ENCODE peak calls at places on chromosomes 12 and 14, in seven cellular contexts. One of them, this sample, is unnamed.

GRCh38 chr12:49527361-49528130 is 11.3 kb upstream of the KCNH3 start:
- DNase-seq in ascending aorta: no peak
- DNase-seq in endodermal cell: no peak
- DNase-seq in foreskin fibroblast: no peak
- DNase-seq in uterus: no peak
- DNase-seq in OCI-LY7: no peak
- DNase-seq in heart right ventricle: no peak
- DNase-seq in this sample: no peak

GRCh38 chr12:63913929-63914328 is 69.4 kb downstream of the SRGAP1 start:
- DNase-seq in ascending aorta: no peak
- DNase-seq in endodermal cell: no peak
- DNase-seq in foreskin fibroblast: no peak
- DNase-seq in uterus: no peak
- DNase-seq in OCI-LY7: no peak
- DNase-seq in heart right ventricle: no peak
- DNase-seq in this sample: no peak

GRCh38 chr14:23121401-23121800 is 2.3 kb upstream of the CEBPE start:
- DNase-seq in ascending aorta: no peak
- DNase-seq in endodermal cell: peak; percentile 69
- DNase-seq in foreskin fibroblast: peak; percentile 57
- DNase-seq in uterus: peak; percentile 74
- DNase-seq in OCI-LY7: peak; percentile 83
- DNase-seq in heart right ventricle: no peak
- DNase-seq in this sample: peak; percentile 41

GRCh38 chr12:12735301-12735700 is 18.1 kb downstream of the CDKN1B start:
- DNase-seq in ascending aorta: no peak
- DNase-seq in endodermal cell: peak; percentile 35
- DNase-seq in foreskin fibroblast: peak; percentile 58
- DNase-seq in uterus: no peak
- DNase-seq in OCI-LY7: no peak
- DNase-seq in heart right ventricle: no peak
- DNase-seq in this sample: no peak

GRCh38 chr12:24840046-24840800 is 108.7 kb downstream of the BCAT1 start:
- DNase-seq in ascending aorta: no peak
- DNase-seq in endodermal cell: no peak
- DNase-seq in foreskin fibroblast: peak; percentile 61
- DNase-seq in uterus: no peak
- DNase-seq in OCI-LY7: no peak
- DNase-seq in heart right ventricle: no peak
- DNase-seq in this sample: no peak

GRCh38 chr14:64500088-64500487 is 3.5 kb downstream of the ZBTB25 start:
- DNase-seq in ascending aorta: no peak
- DNase-seq in endodermal cell: no peak
- DNase-seq in foreskin fibroblast: peak; percentile 23
- DNase-seq in uterus: no peak
- DNase-seq in OCI-LY7: no peak
- DNase-seq in heart right ventricle: no peak
- DNase-seq in this sample: no peak

GRCh38 chr14:65369560-65369959 is 43.0 kb upstream of the FUT8 start:
- DNase-seq in ascending aorta: no peak
- DNase-seq in endodermal cell: no peak
- DNase-seq in foreskin fibroblast: no peak
- DNase-seq in uterus: no peak
- DNase-seq in OCI-LY7: no peak
- DNase-seq in heart right ventricle: no peak
- DNase-seq in this sample: no peak

GRCh38 chr14:67485501-67486095 is 2.9 kb downstream of the TMEM229B start:
- DNase-seq in ascending aorta: no peak
- DNase-seq in endodermal cell: peak; percentile 73
- DNase-seq in foreskin fibroblast: no peak
- DNase-seq in uterus: no peak
- DNase-seq in OCI-LY7: no peak
- DNase-seq in heart right ventricle: no peak
- DNase-seq in this sample: no peak

GRCh38 chr12:31324845-31325523 is 966 bp downstream of the SINHCAF start:
- DNase-seq in ascending aorta: peak; percentile 9
- DNase-seq in endodermal cell: peak; percentile 82
- DNase-seq in foreskin fibroblast: peak; percentile 80
- DNase-seq in uterus: peak; percentile 59
- DNase-seq in OCI-LY7: peak; percentile 71
- DNase-seq in heart right ventricle: peak; percentile 52
- DNase-seq in this sample: no peak

GRCh38 chr12:105228494-105228893 is 7.5 kb downstream of the APPL2 start:
- DNase-seq in ascending aorta: no peak
- DNase-seq in endodermal cell: no peak
- DNase-seq in foreskin fibroblast: peak; percentile 89
- DNase-seq in uterus: no peak
- DNase-seq in OCI-LY7: no peak
- DNase-seq in heart right ventricle: no peak
- DNase-seq in this sample: no peak

GRCh38 chr12:93841671-93842070 is 164.5 kb downstream of the CRADD start:
- DNase-seq in ascending aorta: no peak
- DNase-seq in endodermal cell: no peak
- DNase-seq in foreskin fibroblast: no peak
- DNase-seq in uterus: no peak
- DNase-seq in OCI-LY7: no peak
- DNase-seq in heart right ventricle: no peak
- DNase-seq in this sample: no peak

GRCh38 chr14:93332032-93332852 is 594 bp downstream of the BTBD7 start:
- DNase-seq in ascending aorta: no peak
- DNase-seq in endodermal cell: peak; percentile 86
- DNase-seq in foreskin fibroblast: peak; percentile 70
- DNase-seq in uterus: peak; percentile 47
- DNase-seq in OCI-LY7: peak; percentile 69
- DNase-seq in heart right ventricle: peak; percentile 70
- DNase-seq in this sample: no peak

GRCh38 chr14:101870273-101870939 is 94.0 kb upstream of the DYNC1H1 start:
- DNase-seq in ascending aorta: no peak
- DNase-seq in endodermal cell: no peak
- DNase-seq in foreskin fibroblast: no peak
- DNase-seq in uterus: no peak
- DNase-seq in OCI-LY7: no peak
- DNase-seq in heart right ventricle: no peak
- DNase-seq in this sample: no peak

GRCh38 chr12:25558566-25558965 is 5.5 kb upstream of the LMNTD1 start:
- DNase-seq in ascending aorta: no peak
- DNase-seq in endodermal cell: no peak
- DNase-seq in foreskin fibroblast: peak; percentile 12
- DNase-seq in uterus: no peak
- DNase-seq in OCI-LY7: no peak
- DNase-seq in heart right ventricle: no peak
- DNase-seq in this sample: no peak

GRCh38 chr14:47227051-47227600 is 448.3 kb downstream of the MDGA2 start:
- DNase-seq in ascending aorta: no peak
- DNase-seq in endodermal cell: no peak
- DNase-seq in foreskin fibroblast: no peak
- DNase-seq in uterus: no peak
- DNase-seq in OCI-LY7: no peak
- DNase-seq in heart right ventricle: no peak
- DNase-seq in this sample: no peak

GRCh38 chr12:94638521-94638920 is 11.8 kb downstream of the TMCC3 start:
- DNase-seq in ascending aorta: no peak
- DNase-seq in endodermal cell: no peak
- DNase-seq in foreskin fibroblast: no peak
- DNase-seq in uterus: no peak
- DNase-seq in OCI-LY7: no peak
- DNase-seq in heart right ventricle: no peak
- DNase-seq in this sample: no peak

DNA sequence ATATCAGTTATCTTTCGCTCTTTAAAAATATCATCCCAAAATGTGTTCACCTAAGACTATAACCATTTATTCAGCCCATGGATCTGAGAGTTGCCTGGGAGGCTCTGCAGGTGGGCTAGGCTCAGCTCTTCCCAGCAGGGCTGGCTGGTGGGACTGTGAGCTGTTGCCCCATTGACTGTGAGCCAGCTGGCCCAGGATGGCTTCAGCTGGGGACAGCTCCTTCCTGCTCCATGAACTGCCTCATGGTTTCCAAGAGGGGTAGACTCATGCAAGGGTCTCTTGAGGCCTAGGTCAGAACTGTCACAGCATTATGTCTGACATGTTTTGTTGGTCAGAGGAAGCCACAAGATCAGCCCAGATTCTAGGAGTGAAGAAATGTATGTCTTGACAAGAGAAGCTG is 114.1 kb upstream of the E2F7 start:
- DNase-seq in ascending aorta: no peak
- DNase-seq in endodermal cell: peak; percentile 62
- DNase-seq in foreskin fibroblast: no peak
- DNase-seq in uterus: no peak
- DNase-seq in OCI-LY7: no peak
- DNase-seq in heart right ventricle: no peak
- DNase-seq in this sample: no peak
- H3K4me3 ChIP-seq in ascending aorta: no peak overlapping the region
- H3K4me3 ChIP-seq in endodermal cell: no peak overlapping the region
- H3K4me3 ChIP-seq in foreskin fibroblast: no peak overlapping the region
- H3K4me3 ChIP-seq in uterus: no peak overlapping the region
- H3K4me3 ChIP-seq in OCI-LY7: no peak overlapping the region
- H3K4me3 ChIP-seq in heart right ventricle: no peak overlapping the region
- H3K4me3 ChIP-seq in this sample: no peak overlapping the region

GRCh38 chr14:95445161-95445560 is 71.3 kb downstream of the SYNE3 start:
- DNase-seq in ascending aorta: no peak
- DNase-seq in endodermal cell: no peak
- DNase-seq in foreskin fibroblast: peak; percentile 24
- DNase-seq in uterus: no peak
- DNase-seq in OCI-LY7: no peak
- DNase-seq in heart right ventricle: no peak
- DNase-seq in this sample: no peak

GRCh38 chr14:95444132-95445129 is 72.0 kb downstream of the SYNE3 start:
- DNase-seq in ascending aorta: no peak
- DNase-seq in endodermal cell: no peak
- DNase-seq in foreskin fibroblast: no peak
- DNase-seq in uterus: no peak
- DNase-seq in OCI-LY7: peak; percentile 41
- DNase-seq in heart right ventricle: no peak
- DNase-seq in this sample: no peak

GRCh38 chr14:95445676-95446075 is 70.8 kb downstream of the SYNE3 start:
- DNase-seq in ascending aorta: no peak
- DNase-seq in endodermal cell: no peak
- DNase-seq in foreskin fibroblast: no peak
- DNase-seq in uterus: no peak
- DNase-seq in OCI-LY7: no peak
- DNase-seq in heart right ventricle: no peak
- DNase-seq in this sample: no peak

GRCh38 chr14:95449131-95449530 is 67.3 kb downstream of the SYNE3 start:
- DNase-seq in ascending aorta: no peak
- DNase-seq in endodermal cell: no peak
- DNase-seq in foreskin fibroblast: no peak
- DNase-seq in uterus: no peak
- DNase-seq in OCI-LY7: no peak
- DNase-seq in heart right ventricle: no peak
- DNase-seq in this sample: no peak

GRCh38 chr14:95446470-95446869 is 70.0 kb downstream of the SYNE3 start:
- DNase-seq in ascending aorta: no peak
- DNase-seq in endodermal cell: no peak
- DNase-seq in foreskin fibroblast: no peak
- DNase-seq in uterus: no peak
- DNase-seq in OCI-LY7: no peak
- DNase-seq in heart right ventricle: no peak
- DNase-seq in this sample: no peak
- TF ChIP-seq CTCF in ascending aorta: no peak
- TF ChIP-seq CTCF in endodermal cell: no peak
- TF ChIP-seq CTCF in foreskin fibroblast: no peak
- TF ChIP-seq CTCF in uterus: no peak
- TF ChIP-seq CTCF in OCI-LY7: no peak
- TF ChIP-seq CTCF in heart right ventricle: no peak
- TF ChIP-seq CTCF in this sample: no peak

DNA sequence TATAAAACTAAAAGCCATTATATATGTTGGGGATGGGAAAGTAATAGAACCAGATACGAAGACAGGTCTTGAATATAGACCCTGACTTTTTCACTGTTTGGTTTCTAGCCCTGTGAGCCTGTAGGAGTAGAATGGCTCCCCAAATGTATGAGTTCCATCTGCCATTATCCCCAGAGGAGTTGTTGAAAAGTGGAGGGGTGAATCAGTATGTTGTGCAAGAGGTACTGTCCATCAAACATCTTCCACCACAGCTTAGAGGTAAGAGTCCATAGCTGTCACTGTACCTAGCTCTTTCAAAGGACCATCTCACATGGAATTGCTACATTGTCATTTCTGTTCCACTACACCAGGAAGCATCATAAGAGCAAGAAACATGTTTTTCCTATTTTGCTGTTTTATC is 1.1 kb downstream of the NCAPD2 start:
- DNase-seq in ascending aorta: no peak
- DNase-seq in endodermal cell: no peak
- DNase-seq in foreskin fibroblast: peak; percentile 29
- DNase-seq in uterus: no peak
- DNase-seq in OCI-LY7: peak; percentile 28
- DNase-seq in heart right ventricle: no peak
- DNase-seq in this sample: no peak
- H3K4me3 ChIP-seq in ascending aorta: peak overlapping the region; percentile 67
- H3K4me3 ChIP-seq in endodermal cell: peak overlapping the region; percentile 94
- H3K4me3 ChIP-seq in foreskin fibroblast: peak overlapping the region; percentile 70
- H3K4me3 ChIP-seq in uterus: no peak overlapping the region
- H3K4me3 ChIP-seq in OCI-LY7: peak overlapping the region; percentile 91
- H3K4me3 ChIP-seq in heart right ventricle: no peak overlapping the region
- H3K4me3 ChIP-seq in this sample: peak overlapping the region; percentile 70

GRCh38 chr14:58296731-58297130 is 1.6 kb upstream of the ARID4A start:
- DNase-seq in ascending aorta: no peak
- DNase-seq in endodermal cell: no peak
- DNase-seq in foreskin fibroblast: peak; percentile 20
- DNase-seq in uterus: no peak
- DNase-seq in OCI-LY7: no peak
- DNase-seq in heart right ventricle: no peak
- DNase-seq in this sample: no peak

GRCh38 chr14:58297412-58297761 is 968 bp upstream of the ARID4A start:
- DNase-seq in ascending aorta: no peak
- DNase-seq in endodermal cell: no peak
- DNase-seq in foreskin fibroblast: no peak
- DNase-seq in uterus: no peak
- DNase-seq in OCI-LY7: no peak
- DNase-seq in heart right ventricle: no peak
- DNase-seq in this sample: peak; percentile 15

GRCh38 chr14:58292192-58292591 is 6.2 kb upstream of the ARID4A start:
- DNase-seq in ascending aorta: no peak
- DNase-seq in endodermal cell: no peak
- DNase-seq in foreskin fibroblast: peak; percentile 26
- DNase-seq in uterus: no peak
- DNase-seq in OCI-LY7: no peak
- DNase-seq in heart right ventricle: no peak
- DNase-seq in this sample: no peak

GRCh38 chr14:58297762-58298476 is 436 bp upstream of the ARID4A start:
- DNase-seq in ascending aorta: peak; percentile 94
- DNase-seq in endodermal cell: peak; percentile 99
- DNase-seq in foreskin fibroblast: peak; percentile 100
- DNase-seq in uterus: peak; percentile 99
- DNase-seq in OCI-LY7: peak; percentile 99
- DNase-seq in heart right ventricle: peak; percentile 98
- DNase-seq in this sample: peak; percentile 100

GRCh38 chr14:58294201-58294600 is 4.2 kb upstream of the ARID4A start:
- DNase-seq in ascending aorta: no peak
- DNase-seq in endodermal cell: no peak
- DNase-seq in foreskin fibroblast: no peak
- DNase-seq in uterus: no peak
- DNase-seq in OCI-LY7: no peak
- DNase-seq in heart right ventricle: no peak
- DNase-seq in this sample: no peak
- TF ChIP-seq CTCF in ascending aorta: no peak
- TF ChIP-seq CTCF in endodermal cell: no peak
- TF ChIP-seq CTCF in foreskin fibroblast: no peak
- TF ChIP-seq CTCF in uterus: no peak
- TF ChIP-seq CTCF in OCI-LY7: no peak
- TF ChIP-seq CTCF in heart right ventricle: no peak
- TF ChIP-seq CTCF in this sample: no peak